ENCODE peak calls at places on chromosome 21, in nine cellular contexts. One of them, this sample, is unnamed.

GRCh38 chr21:35635261-35635660 is 425.1 kb downstream of the SETD4 start:
- DNase-seq in HCEC 1CT: peak
- DNase-seq in T-helper 22 cell: no peak
- DNase-seq in NCI-H510A: no peak
- DNase-seq in stimulated activated CD4-positive, alpha-beta T cell treated with anti-CD3 and anti-CD28 coated beads, Interleukin-15, amount 100 ng/mL, for 1 hour: no peak
- DNase-seq in Right ventricle myocardium inferior: no peak
- DNase-seq in A549: no peak
- DNase-seq in RCC 7860: peak
- DNase-seq in left cardiac atrium: no peak
- DNase-seq in this sample: no peak

GRCh38 chr21:15279484-15279883 is 214.7 kb upstream of the NRIP1 start:
- DNase-seq in stimulated activated CD4-positive, alpha-beta T cell treated with anti-CD3 and anti-CD28 coated beads, Interleukin-15, amount 100 ng/mL, for 1 hour: no peak
- DNase-seq in HCEC 1CT: peak
- DNase-seq in RCC 7860: no peak
- DNase-seq in left cardiac atrium: no peak
- DNase-seq in A549: no peak
- DNase-seq in Right ventricle myocardium inferior: no peak
- DNase-seq in NCI-H510A: no peak
- DNase-seq in T-helper 22 cell: no peak
- DNase-seq in this sample: no peak

GRCh38 chr21:37206531-37206930 is 60.6 kb downstream of the VPS26C start:
- DNase-seq in left cardiac atrium: no peak
- DNase-seq in NCI-H510A: no peak
- DNase-seq in T-helper 22 cell: no peak
- DNase-seq in RCC 7860: no peak
- DNase-seq in stimulated activated CD4-positive, alpha-beta T cell treated with anti-CD3 and anti-CD28 coated beads, Interleukin-15, amount 100 ng/mL, for 1 hour: no peak
- DNase-seq in HCEC 1CT: no peak
- DNase-seq in A549: no peak
- DNase-seq in Right ventricle myocardium inferior: no peak
- DNase-seq in this sample: no peak

GRCh38 chr21:26795866-26796329 is 49.3 kb downstream of the ADAMTS1 start:
- DNase-seq in HCEC 1CT: peak
- DNase-seq in NCI-H510A: no peak
- DNase-seq in T-helper 22 cell: no peak
- DNase-seq in A549: peak
- DNase-seq in left cardiac atrium: peak
- DNase-seq in RCC 7860: peak
- DNase-seq in stimulated activated CD4-positive, alpha-beta T cell treated with anti-CD3 and anti-CD28 coated beads, Interleukin-15, amount 100 ng/mL, for 1 hour: no peak
- DNase-seq in Right ventricle myocardium inferior: no peak
- DNase-seq in this sample: peak

GRCh38 chr21:34737115-34737514 is 68.3 kb downstream of the CLIC6 start:
- DNase-seq in RCC 7860: peak
- DNase-seq in Right ventricle myocardium inferior: no peak
- DNase-seq in NCI-H510A: no peak
- DNase-seq in HCEC 1CT: no peak
- DNase-seq in A549: no peak
- DNase-seq in left cardiac atrium: no peak
- DNase-seq in T-helper 22 cell: no peak
- DNase-seq in stimulated activated CD4-positive, alpha-beta T cell treated with anti-CD3 and anti-CD28 coated beads, Interleukin-15, amount 100 ng/mL, for 1 hour: no peak
- DNase-seq in this sample: no peak

GRCh38 chr21:33762798-33763572 is 120.7 kb downstream of the ITSN1 start:
- DNase-seq in Right ventricle myocardium inferior: no peak
- DNase-seq in HCEC 1CT: no peak
- DNase-seq in left cardiac atrium: no peak
- DNase-seq in RCC 7860: peak
- DNase-seq in T-helper 22 cell: no peak
- DNase-seq in stimulated activated CD4-positive, alpha-beta T cell treated with anti-CD3 and anti-CD28 coated beads, Interleukin-15, amount 100 ng/mL, for 1 hour: no peak
- DNase-seq in A549: no peak
- DNase-seq in NCI-H510A: no peak
- DNase-seq in this sample: no peak

GRCh38 chr21:29256125-29256895 is 42.4 kb upstream of the BACH1 start:
- DNase-seq in HCEC 1CT: no peak
- DNase-seq in Right ventricle myocardium inferior: no peak
- DNase-seq in RCC 7860: no peak
- DNase-seq in T-helper 22 cell: no peak
- DNase-seq in stimulated activated CD4-positive, alpha-beta T cell treated with anti-CD3 and anti-CD28 coated beads, Interleukin-15, amount 100 ng/mL, for 1 hour: no peak
- DNase-seq in NCI-H510A: no peak
- DNase-seq in left cardiac atrium: no peak
- DNase-seq in A549: no peak
- DNase-seq in this sample: no peak

GRCh38 chr21:43805275-43805800 is 16.0 kb downstream of the RRP1 start:
- DNase-seq in Right ventricle myocardium inferior: peak
- DNase-seq in RCC 7860: no peak
- DNase-seq in A549: no peak
- DNase-seq in NCI-H510A: no peak
- DNase-seq in HCEC 1CT: no peak
- DNase-seq in T-helper 22 cell: no peak
- DNase-seq in left cardiac atrium: no peak
- DNase-seq in stimulated activated CD4-positive, alpha-beta T cell treated with anti-CD3 and anti-CD28 coated beads, Interleukin-15, amount 100 ng/mL, for 1 hour: no peak
- DNase-seq in this sample: no peak

GRCh38 chr21:26840912-26841311 is 4.3 kb downstream of the ADAMTS1 start:
- DNase-seq in left cardiac atrium: peak
- DNase-seq in RCC 7860: peak
- DNase-seq in stimulated activated CD4-positive, alpha-beta T cell treated with anti-CD3 and anti-CD28 coated beads, Interleukin-15, amount 100 ng/mL, for 1 hour: no peak
- DNase-seq in T-helper 22 cell: no peak
- DNase-seq in NCI-H510A: no peak
- DNase-seq in A549: no peak
- DNase-seq in Right ventricle myocardium inferior: peak
- DNase-seq in HCEC 1CT: peak
- DNase-seq in this sample: no peak

GRCh38 chr21:35342440-35342839 is 293.3 kb upstream of the RUNX1 start:
- DNase-seq in Right ventricle myocardium inferior: no peak
- DNase-seq in stimulated activated CD4-positive, alpha-beta T cell treated with anti-CD3 and anti-CD28 coated beads, Interleukin-15, amount 100 ng/mL, for 1 hour: no peak
- DNase-seq in T-helper 22 cell: no peak
- DNase-seq in RCC 7860: no peak
- DNase-seq in NCI-H510A: no peak
- DNase-seq in A549: no peak
- DNase-seq in left cardiac atrium: no peak
- DNase-seq in HCEC 1CT: no peak
- DNase-seq in this sample: no peak

GRCh38 chr21:45698493-45698947 is 55.0 kb downstream of the PCBP3 start:
- DNase-seq in left cardiac atrium: peak
- DNase-seq in A549: no peak
- DNase-seq in RCC 7860: no peak
- DNase-seq in HCEC 1CT: peak
- DNase-seq in Right ventricle myocardium inferior: peak
- DNase-seq in stimulated activated CD4-positive, alpha-beta T cell treated with anti-CD3 and anti-CD28 coated beads, Interleukin-15, amount 100 ng/mL, for 1 hour: no peak
- DNase-seq in T-helper 22 cell: no peak
- DNase-seq in NCI-H510A: no peak
- DNase-seq in this sample: no peak

GRCh38 chr21:15992171-15992570 is 262.4 kb downstream of the USP25 start:
- DNase-seq in RCC 7860: peak
- DNase-seq in A549: no peak
- DNase-seq in stimulated activated CD4-positive, alpha-beta T cell treated with anti-CD3 and anti-CD28 coated beads, Interleukin-15, amount 100 ng/mL, for 1 hour: no peak
- DNase-seq in Right ventricle myocardium inferior: no peak
- DNase-seq in left cardiac atrium: no peak
- DNase-seq in NCI-H510A: no peak
- DNase-seq in HCEC 1CT: peak
- DNase-seq in T-helper 22 cell: no peak
- DNase-seq in this sample: no peak

GRCh38 chr21:9839011-9839661 is 682.2 kb upstream of the TPTE start:
- DNase-seq in HCEC 1CT: no peak
- DNase-seq in T-helper 22 cell: no peak
- DNase-seq in stimulated activated CD4-positive, alpha-beta T cell treated with anti-CD3 and anti-CD28 coated beads, Interleukin-15, amount 100 ng/mL, for 1 hour: no peak
- DNase-seq in RCC 7860: no peak
- DNase-seq in NCI-H510A: no peak
- DNase-seq in left cardiac atrium: peak
- DNase-seq in A549: no peak
- DNase-seq in Right ventricle myocardium inferior: peak
- DNase-seq in this sample: no peak

GRCh38 chr21:37619464-37619974 is 252.9 kb downstream of the DYRK1A start:
- DNase-seq in left cardiac atrium: no peak
- DNase-seq in RCC 7860: no peak
- DNase-seq in stimulated activated CD4-positive, alpha-beta T cell treated with anti-CD3 and anti-CD28 coated beads, Interleukin-15, amount 100 ng/mL, for 1 hour: no peak
- DNase-seq in A549: no peak
- DNase-seq in T-helper 22 cell: no peak
- DNase-seq in HCEC 1CT: no peak
- DNase-seq in Right ventricle myocardium inferior: no peak
- DNase-seq in NCI-H510A: no peak
- DNase-seq in this sample: no peak

GRCh38 chr21:28431527-28432200 is 561.0 kb downstream of the LTN1 start:
- DNase-seq in NCI-H510A: no peak
- DNase-seq in RCC 7860: no peak
- DNase-seq in HCEC 1CT: peak
- DNase-seq in stimulated activated CD4-positive, alpha-beta T cell treated with anti-CD3 and anti-CD28 coated beads, Interleukin-15, amount 100 ng/mL, for 1 hour: no peak
- DNase-seq in left cardiac atrium: no peak
- DNase-seq in A549: no peak
- DNase-seq in T-helper 22 cell: no peak
- DNase-seq in Right ventricle myocardium inferior: no peak
- DNase-seq in this sample: no peak

GRCh38 chr21:34807146-34807880 is 138.5 kb downstream of the CLIC6 start:
- DNase-seq in stimulated activated CD4-positive, alpha-beta T cell treated with anti-CD3 and anti-CD28 coated beads, Interleukin-15, amount 100 ng/mL, for 1 hour: peak
- DNase-seq in A549: peak
- DNase-seq in NCI-H510A: no peak
- DNase-seq in HCEC 1CT: peak
- DNase-seq in T-helper 22 cell: peak
- DNase-seq in Right ventricle myocardium inferior: no peak
- DNase-seq in RCC 7860: peak
- DNase-seq in left cardiac atrium: no peak
- DNase-seq in this sample: no peak

GRCh38 chr21:46402421-46402820 is 56.3 kb upstream of the DIP2A start:
- DNase-seq in T-helper 22 cell: no peak
- DNase-seq in Right ventricle myocardium inferior: peak
- DNase-seq in A549: no peak
- DNase-seq in NCI-H510A: no peak
- DNase-seq in RCC 7860: no peak
- DNase-seq in stimulated activated CD4-positive, alpha-beta T cell treated with anti-CD3 and anti-CD28 coated beads, Interleukin-15, amount 100 ng/mL, for 1 hour: no peak
- DNase-seq in left cardiac atrium: peak
- DNase-seq in HCEC 1CT: no peak
- DNase-seq in this sample: no peak

GRCh38 chr21:44810829-44811228 is 7.0 kb downstream of the SUMO3 start:
- DNase-seq in A549: no peak
- DNase-seq in RCC 7860: no peak
- DNase-seq in T-helper 22 cell: no peak
- DNase-seq in NCI-H510A: no peak
- DNase-seq in HCEC 1CT: no peak
- DNase-seq in stimulated activated CD4-positive, alpha-beta T cell treated with anti-CD3 and anti-CD28 coated beads, Interleukin-15, amount 100 ng/mL, for 1 hour: no peak
- DNase-seq in left cardiac atrium: no peak
- DNase-seq in Right ventricle myocardium inferior: no peak
- DNase-seq in this sample: no peak

GRCh38 chr21:34889537-34890257 is 159.4 kb downstream of the RUNX1 start:
- DNase-seq in HCEC 1CT: peak
- DNase-seq in A549: peak
- DNase-seq in Right ventricle myocardium inferior: peak
- DNase-seq in NCI-H510A: peak
- DNase-seq in RCC 7860: peak
- DNase-seq in left cardiac atrium: peak
- DNase-seq in T-helper 22 cell: peak
- DNase-seq in stimulated activated CD4-positive, alpha-beta T cell treated with anti-CD3 and anti-CD28 coated beads, Interleukin-15, amount 100 ng/mL, for 1 hour: peak
- DNase-seq in this sample: peak

GRCh38 chr21:42706765-42707164 is 53.3 kb downstream of the PDE9A start:
- DNase-seq in Right ventricle myocardium inferior: no peak
- DNase-seq in NCI-H510A: no peak
- DNase-seq in HCEC 1CT: no peak
- DNase-seq in A549: no peak
- DNase-seq in RCC 7860: no peak
- DNase-seq in left cardiac atrium: no peak
- DNase-seq in stimulated activated CD4-positive, alpha-beta T cell treated with anti-CD3 and anti-CD28 coated beads, Interleukin-15, amount 100 ng/mL, for 1 hour: no peak
- DNase-seq in T-helper 22 cell: no peak
- DNase-seq in this sample: no peak

GRCh38 chr21:46189959-46190490 is 5.8 kb upstream of the SPATC1L start:
- DNase-seq in A549: no peak
- DNase-seq in stimulated activated CD4-positive, alpha-beta T cell treated with anti-CD3 and anti-CD28 coated beads, Interleukin-15, amount 100 ng/mL, for 1 hour: no peak
- DNase-seq in HCEC 1CT: no peak
- DNase-seq in RCC 7860: no peak
- DNase-seq in left cardiac atrium: peak
- DNase-seq in T-helper 22 cell: no peak
- DNase-seq in NCI-H510A: no peak
- DNase-seq in Right ventricle myocardium inferior: no peak
- DNase-seq in this sample: no peak

GRCh38 chr21:21807598-21807903 is 809.3 kb downstream of the NCAM2 start:
- DNase-seq in Right ventricle myocardium inferior: no peak
- DNase-seq in NCI-H510A: no peak
- DNase-seq in stimulated activated CD4-positive, alpha-beta T cell treated with anti-CD3 and anti-CD28 coated beads, Interleukin-15, amount 100 ng/mL, for 1 hour: no peak
- DNase-seq in A549: no peak
- DNase-seq in HCEC 1CT: no peak
- DNase-seq in RCC 7860: no peak
- DNase-seq in left cardiac atrium: no peak
- DNase-seq in T-helper 22 cell: no peak
- DNase-seq in this sample: no peak

GRCh38 chr21:41897690-41898089 is 18.5 kb upstream of the PRDM15 start:
- DNase-seq in Right ventricle myocardium inferior: no peak
- DNase-seq in T-helper 22 cell: no peak
- DNase-seq in RCC 7860: no peak
- DNase-seq in HCEC 1CT: no peak
- DNase-seq in left cardiac atrium: no peak
- DNase-seq in A549: no peak
- DNase-seq in NCI-H510A: no peak
- DNase-seq in stimulated activated CD4-positive, alpha-beta T cell treated with anti-CD3 and anti-CD28 coated beads, Interleukin-15, amount 100 ng/mL, for 1 hour: no peak
- DNase-seq in this sample: no peak

GRCh38 chr21:43188181-43188580 is 19.4 kb downstream of the CRYAA start:
- DNase-seq in stimulated activated CD4-positive, alpha-beta T cell treated with anti-CD3 and anti-CD28 coated beads, Interleukin-15, amount 100 ng/mL, for 1 hour: no peak
- DNase-seq in RCC 7860: no peak
- DNase-seq in A549: no peak
- DNase-seq in T-helper 22 cell: no peak
- DNase-seq in NCI-H510A: no peak
- DNase-seq in HCEC 1CT: no peak
- DNase-seq in Right ventricle myocardium inferior: no peak
- DNase-seq in left cardiac atrium: no peak
- DNase-seq in this sample: no peak

GRCh38 chr21:38351961-38352521 is 95.2 kb downstream of the KCNJ15 start:
- DNase-seq in Right ventricle myocardium inferior: no peak
- DNase-seq in RCC 7860: peak
- DNase-seq in left cardiac atrium: no peak
- DNase-seq in HCEC 1CT: peak
- DNase-seq in T-helper 22 cell: no peak
- DNase-seq in NCI-H510A: no peak
- DNase-seq in stimulated activated CD4-positive, alpha-beta T cell treated with anti-CD3 and anti-CD28 coated beads, Interleukin-15, amount 100 ng/mL, for 1 hour: no peak
- DNase-seq in A549: peak
- DNase-seq in this sample: no peak

GRCh38 chr21:29064850-29065481 is 8.5 kb downstream of the CCT8 start:
- DNase-seq in A549: no peak
- DNase-seq in left cardiac atrium: no peak
- DNase-seq in T-helper 22 cell: no peak
- DNase-seq in NCI-H510A: no peak
- DNase-seq in stimulated activated CD4-positive, alpha-beta T cell treated with anti-CD3 and anti-CD28 coated beads, Interleukin-15, amount 100 ng/mL, for 1 hour: no peak
- DNase-seq in HCEC 1CT: no peak
- DNase-seq in Right ventricle myocardium inferior: no peak
- DNase-seq in RCC 7860: no peak
- DNase-seq in this sample: no peak

GRCh38 chr21:34808569-34809204 is 139.9 kb downstream of the CLIC6 start:
- DNase-seq in Right ventricle myocardium inferior: no peak
- DNase-seq in A549: no peak
- DNase-seq in T-helper 22 cell: no peak
- DNase-seq in stimulated activated CD4-positive, alpha-beta T cell treated with anti-CD3 and anti-CD28 coated beads, Interleukin-15, amount 100 ng/mL, for 1 hour: no peak
- DNase-seq in left cardiac atrium: no peak
- DNase-seq in HCEC 1CT: peak
- DNase-seq in RCC 7860: peak
- DNase-seq in NCI-H510A: no peak
- DNase-seq in this sample: no peak

GRCh38 chr21:45319461-45320211 is 31.9 kb upstream of the POFUT2 start:
- DNase-seq in Right ventricle myocardium inferior: peak
- DNase-seq in RCC 7860: peak
- DNase-seq in left cardiac atrium: peak
- DNase-seq in A549: no peak
- DNase-seq in T-helper 22 cell: no peak
- DNase-seq in HCEC 1CT: peak
- DNase-seq in stimulated activated CD4-positive, alpha-beta T cell treated with anti-CD3 and anti-CD28 coated beads, Interleukin-15, amount 100 ng/mL, for 1 hour: no peak
- DNase-seq in NCI-H510A: no peak
- DNase-seq in this sample: no peak

GRCh38 chr21:32770514-32771133 is 931 bp downstream of the PAXBP1 start:
- DNase-seq in HCEC 1CT: no peak
- DNase-seq in NCI-H510A: no peak
- DNase-seq in left cardiac atrium: no peak
- DNase-seq in A549: no peak
- DNase-seq in T-helper 22 cell: no peak
- DNase-seq in stimulated activated CD4-positive, alpha-beta T cell treated with anti-CD3 and anti-CD28 coated beads, Interleukin-15, amount 100 ng/mL, for 1 hour: no peak
- DNase-seq in RCC 7860: no peak
- DNase-seq in Right ventricle myocardium inferior: no peak
- DNase-seq in this sample: peak